ENCODE peak calls at places on chromosome 3, in six cellular contexts. T is heart right ventricle, F is WERI-Rb-1, S is left ventricle myocardium inferior, N is HCT116, X is upper lobe of left lung. E is an unnamed sample.

GRCh38 chr3:46130631-46131310 is 77.3 kb downstream of the CCR1 start:
- DNase-seq in T (no peak), F (no peak), S (no peak), N (no peak), X (no peak), E (no peak)

GRCh38 chr3:31813197-31813596 is 167.9 kb downstream of the OSBPL10 start:
- DNase-seq in T (no peak), F (no peak), S (no peak), N (no peak), X (no peak), E (no peak)

GRCh38 chr3:159911011-159911663 is 77.5 kb upstream of the IL12A start:
- DNase-seq in T (no peak), F (no peak), S (no peak), N (no peak), X (no peak), E (no peak)

GRCh38 chr3:63167113-63167512 is 111.0 kb upstream of the SYNPR start:
- DNase-seq in T (no peak), F (no peak), S (no peak), N (no peak), X (no peak), E (no peak)

GRCh38 chr3:53744351-53744750 is 101.9 kb downstream of the CHDH start:
- DNase-seq in T (no peak), F (peak; percentile 51), S (no peak), N (no peak), X (no peak), E (no peak)

GRCh38 chr3:31531465-31531991 is 1.2 kb upstream of the STT3B start:
- DNase-seq in T (no peak), F (no peak), S (no peak), N (no peak), X (no peak), E (no peak)

GRCh38 chr3:9397331-9397910 is at the start of gene SETD5:
- DNase-seq in T (peak; percentile 98), F (peak; percentile 98), S (peak; percentile 99), N (peak; percentile 85), X (peak; percentile 100), E (peak; percentile 99)

GRCh38 chr3:59483191-59483590 is 433.4 kb upstream of the CFAP20DC start:
- DNase-seq in T (no peak), F (no peak), S (no peak), N (no peak), X (no peak), E (no peak)

GRCh38 chr3:112086857-112087524 is 802 bp downstream of the C3orf52 start:
- DNase-seq in T (no peak), F (no peak), S (no peak), N (peak; percentile 26), X (no peak), E (no peak)

GRCh38 chr3:16486951-16487480 is 26.5 kb downstream of the RFTN1 start:
- DNase-seq in T (no peak), F (no peak), S (no peak), N (no peak), X (no peak), E (no peak)

GRCh38 chr3:172333042-172333377 is 115.2 kb downstream of the GHSR start:
- DNase-seq in T (no peak), F (no peak), S (no peak), N (no peak), X (no peak), E (no peak)

GRCh38 chr3:172332256-172333041 is 115.8 kb downstream of the GHSR start:
- DNase-seq in T (peak; percentile 75), F (peak; percentile 60), S (peak; percentile 37), N (no peak), X (no peak), E (peak; percentile 35)

GRCh38 chr3:172330413-172330812 is 117.8 kb downstream of the GHSR start:
- DNase-seq in T (no peak), F (no peak), S (no peak), N (no peak), X (no peak), E (no peak)

GRCh38 chr3:172334743-172335142 is 113.5 kb downstream of the GHSR start:
- DNase-seq in T (no peak), F (no peak), S (no peak), N (no peak), X (no peak), E (no peak)

GRCh38 chr3:172333692-172334457 is 114.4 kb downstream of the GHSR start:
- DNase-seq in T (no peak), F (no peak), S (no peak), N (no peak), X (no peak), E (no peak)
- TF ChIP-seq CTCF in T (no peak), F (no peak), S (peak; percentile 30), N (peak; percentile 45), X (no peak), E (no peak)

GRCh38 chr3:194659778-194660177 is 12.2 kb downstream of the LSG1 start:
- DNase-seq in T (no peak), F (no peak), S (no peak), N (no peak), X (no peak), E (no peak)
- H3K27me3 ChIP-seq in T (no peaks in the 10 kb centered on the region), F (no peaks in the 10 kb centered on the region), S (no peaks in the 10 kb centered on the region), N (no peaks in the 10 kb centered on the region), X (no peaks in the 10 kb centered on the region), E (no peaks in the 10 kb centered on the region)

GRCh38 chr3:155239960-155240359 is 53.5 kb downstream of the STRIT1 start:
- DNase-seq in T (no peak), F (no peak), S (no peak), N (no peak), X (peak; percentile 13), E (no peak)
- H3K9me3 ChIP-seq in T (peaks cover 4% of the 10 kb centered on the region), F (no peaks in the 10 kb centered on the region), S (no peaks in the 10 kb centered on the region), N (no peaks in the 10 kb centered on the region), X (no peaks in the 10 kb centered on the region), E (no peaks in the 10 kb centered on the region)

DNA sequence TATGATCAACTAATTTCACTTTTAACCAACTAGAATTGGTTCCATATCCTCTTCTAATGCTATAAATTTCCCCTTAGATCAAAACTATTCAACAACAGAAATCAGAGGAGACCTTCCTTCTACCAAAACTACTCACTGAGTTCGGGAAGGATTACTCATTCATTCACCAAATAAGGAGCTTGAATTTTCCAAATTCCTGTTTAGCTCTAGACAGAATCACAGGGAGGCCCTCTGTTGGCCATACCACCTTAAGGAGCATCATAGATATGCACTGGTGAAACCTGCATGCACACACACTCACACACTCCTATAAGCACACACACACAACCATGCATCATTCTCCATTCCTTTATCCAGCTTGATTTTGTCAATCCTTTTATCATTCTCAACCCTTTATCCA is 49.0 kb downstream of the SUCLG2 start:
- DNase-seq in T (no peak), F (no peak), S (no peak), N (no peak), X (no peak), E (no peak)
- TF ChIP-seq CTCF in T (no peak), F (no peak), S (no peak), N (no peak), X (no peak), E (no peak)